ENCODE peak calls at places on chromosomes 5 and 9, in four cellular contexts. Q is heart right ventricle, C is dorsolateral prefrontal cortex, Y is AG09309. P is an unnamed sample.

GRCh38 chr5:76202182-76202581 is 119.0 kb downstream of the SV2C start:
- DNase-seq in Q (no peak), C (no peak), Y (no peak), P (no peak)

GRCh38 chr5:73592546-73592945 is 27.0 kb downstream of the UTP15 start:
- DNase-seq in Q (no peak), C (no peak), Y (no peak), P (no peak)

GRCh38 chr9:74721696-74722660 is 165.7 kb downstream of the TRPM6 start:
- DNase-seq in Q (no peak), C (no peak), Y (no peak), P (no peak)

GRCh38 chr5:176533894-176534611 is 3.1 kb downstream of the RNF44 start:
- DNase-seq in Q (peak), C (no peak), Y (no peak), P (no peak)

GRCh38 chr5:150595466-150596031 is 44.9 kb upstream of the SYNPO start:
- DNase-seq in Q (no peak), C (no peak), Y (no peak), P (no peak)

GRCh38 chr9:75108571-75108970 is 20.3 kb downstream of the OSTF1 start:
- DNase-seq in Q (peak), C (no peak), Y (no peak), P (no peak)

GRCh38 chr9:97445119-97445701 is 33.3 kb downstream of the TDRD7 start:
- DNase-seq in Q (no peak), C (no peak), Y (no peak), P (no peak)

GRCh38 chr9:1469996-1470395 is 419.8 kb downstream of the DMRT2 start:
- DNase-seq in Q (no peak), C (no peak), Y (no peak), P (no peak)

GRCh38 chr9:2132484-2133082 is 117.4 kb downstream of the SMARCA2 start:
- DNase-seq in Q (no peak), C (no peak), Y (peak), P (no peak)

GRCh38 chr5:25006734-25007133 is 362.0 kb upstream of the CDH10 start:
- DNase-seq in Q (no peak), C (no peak), Y (no peak), P (no peak)

GRCh38 chr9:91677822-91678221 is 254.2 kb upstream of the NFIL3 start:
- DNase-seq in Q (no peak), C (no peak), Y (no peak), P (no peak)

GRCh38 chr9:114678130-114678529 is 3.9 kb downstream of the TEX48 start:
- DNase-seq in Q (no peak), C (no peak), Y (no peak), P (no peak)

GRCh38 chr5:132853790-132854189 is 12.5 kb downstream of the GDF9 start:
- DNase-seq in Q (no peak), C (no peak), Y (no peak), P (no peak)

GRCh38 chr5:71922584-71923106 is 184.6 kb upstream of the MAP1B start:
- DNase-seq in Q (no peak), C (no peak), Y (no peak), P (peak)

GRCh38 chr5:34817558-34818351 is 21.2 kb upstream of the TTC23L start:
- DNase-seq in Q (no peak), C (no peak), Y (peak), P (no peak)

GRCh38 chr5:39501403-39501802 is 76.6 kb upstream of the DAB2 start:
- DNase-seq in Q (peak), C (no peak), Y (no peak), P (peak)
- H3K4me3 ChIP-seq in Q (no peak), C (no peak), Y (no peak), P (peak)

GRCh38 chr5:67003906-67004729 is 192.5 kb downstream of the CD180 start:
- DNase-seq in Q (peak), C (peak), Y (peak), P (no peak)

GRCh38 chr5:67002832-67003231 is 193.8 kb downstream of the CD180 start:
- DNase-seq in Q (no peak), C (no peak), Y (no peak), P (no peak)

GRCh38 chr5:67000794-67001475 is 195.7 kb downstream of the CD180 start:
- DNase-seq in Q (no peak), C (no peak), Y (no peak), P (no peak)

GRCh38 chr5:67004730-67005350 is 191.8 kb downstream of the CD180 start:
- DNase-seq in Q (no peak), C (no peak), Y (no peak), P (no peak)

DNA sequence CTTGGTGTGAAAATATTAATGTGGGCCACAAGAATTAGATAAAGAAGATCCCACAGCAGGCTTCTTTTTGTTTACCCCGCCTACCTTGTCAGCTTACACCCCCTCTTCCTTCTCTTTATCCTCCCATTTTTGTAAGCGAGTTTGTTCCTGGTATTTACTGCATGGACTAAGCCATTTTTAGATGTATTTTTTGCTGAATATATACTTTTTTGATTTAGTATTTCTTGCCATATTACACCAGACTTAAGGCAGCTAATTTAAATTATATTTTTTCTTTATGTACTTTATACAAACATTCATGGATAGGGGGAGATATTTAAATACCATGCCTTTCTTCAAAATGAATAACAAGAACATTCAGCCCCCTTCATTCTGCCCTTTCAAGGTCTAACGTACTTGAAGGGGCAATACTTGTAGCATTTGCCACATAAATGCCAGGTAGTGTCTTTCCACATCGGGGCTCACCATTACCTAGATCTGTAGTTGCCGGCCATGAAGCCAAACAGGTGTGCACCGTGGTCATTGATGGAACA is 193.2 kb downstream of the CD180 start:
- DNase-seq in Q (no peak), C (no peak), Y (no peak), P (no peak)
- TF ChIP-seq CTCF in Q (no peak), C (no peak), Y (no peak), P (no peak)

DNA sequence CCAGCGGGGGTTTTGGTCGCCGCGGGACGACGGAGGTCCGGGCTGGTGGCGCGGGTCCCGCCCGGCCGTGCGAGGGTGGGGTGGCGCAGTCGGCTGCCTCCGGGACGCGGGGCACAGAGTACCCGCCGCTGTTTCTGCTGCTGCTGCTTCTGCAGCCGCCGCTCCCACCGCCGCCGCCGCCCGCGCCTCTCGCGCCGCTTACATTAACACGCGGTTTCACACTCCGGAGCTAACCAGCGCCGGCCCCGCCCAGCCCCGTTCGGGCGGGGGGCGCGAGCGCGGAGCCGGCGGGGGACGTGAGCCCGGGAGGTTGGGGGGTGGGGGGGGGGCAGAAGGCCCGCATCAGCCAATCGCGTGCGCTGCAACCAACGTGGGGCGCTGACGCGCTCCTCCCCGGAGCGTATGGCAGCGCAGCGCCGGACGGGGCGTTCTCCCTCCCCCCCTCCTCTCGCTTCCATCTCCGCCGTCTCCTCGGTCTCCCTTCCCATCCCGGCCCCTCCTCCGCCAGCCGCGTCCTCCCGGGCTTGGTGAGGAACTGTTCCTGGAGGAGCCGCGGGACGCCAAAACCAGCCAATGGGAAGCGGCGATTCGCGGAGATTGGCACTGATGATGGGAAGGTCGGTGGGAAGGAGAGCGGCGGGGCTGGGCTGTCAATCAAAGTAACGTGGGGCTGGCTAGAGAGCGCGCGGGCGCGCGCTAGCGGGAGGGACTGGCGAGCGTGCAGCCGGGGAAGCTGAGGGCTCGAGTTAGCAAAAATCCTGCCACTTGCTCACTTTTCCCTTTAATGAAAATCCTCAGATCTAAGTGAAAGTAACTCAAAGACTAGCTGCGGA is at the start of gene TLE1:
- DNase-seq in Q (peak), C (peak), Y (peak), P (peak)
- H3K4me3 ChIP-seq in Q (peak), C (peak), Y (peak), P (peak)

GRCh38 chr5:154861946-154862345 is 3.5 kb downstream of the CNOT8 start:
- DNase-seq in Q (no peak), C (no peak), Y (no peak), P (no peak)
- TF ChIP-seq CTCF in Q (no peak), C (no peak), Y (no peak), P (no peak)

GRCh38 chr5:16897800-16898199 is 38.3 kb downstream of the MYO10 start:
- DNase-seq in Q (no peak), C (no peak), Y (no peak), P (no peak)
- H3K4me3 ChIP-seq in Q (no peak), C (no peak), Y (no peak), P (no peak)